ENCODE peak calls at places on chromosomes 6 and 20, in ten cellular contexts. One of them, this sample, is unnamed.

GRCh38 chr6:136334853-136335252 is 45.2 kb upstream of the BCLAF1 start:
- DNase-seq in uterus: no peak
- DNase-seq in nephron progenitor cell: peak
- DNase-seq in neuronal stem cell: no peak
- DNase-seq in NCI-H345: no peak
- DNase-seq in HT1080: no peak
- DNase-seq in GM13977: no peak
- DNase-seq in midbrain: no peak
- DNase-seq in brain pericyte: no peak
- DNase-seq in T-helper 17 cell: no peak
- DNase-seq in this sample: no peak

GRCh38 chr6:21800948-21801438 is 207.4 kb downstream of the SOX4 start:
- DNase-seq in uterus: no peak
- DNase-seq in nephron progenitor cell: peak
- DNase-seq in neuronal stem cell: no peak
- DNase-seq in NCI-H345: peak
- DNase-seq in HT1080: peak
- DNase-seq in GM13977: no peak
- DNase-seq in midbrain: no peak
- DNase-seq in brain pericyte: no peak
- DNase-seq in T-helper 17 cell: no peak
- DNase-seq in this sample: no peak

GRCh38 chr6:130671119-130672104 is 155.8 kb upstream of the SMLR1 start:
- DNase-seq in uterus: peak
- DNase-seq in nephron progenitor cell: no peak
- DNase-seq in neuronal stem cell: no peak
- DNase-seq in NCI-H345: no peak
- DNase-seq in HT1080: no peak
- DNase-seq in GM13977: no peak
- DNase-seq in midbrain: no peak
- DNase-seq in brain pericyte: no peak
- DNase-seq in T-helper 17 cell: no peak
- DNase-seq in this sample: no peak

GRCh38 chr6:36752187-36752885 is 54.7 kb downstream of the RAB44 start:
- DNase-seq in uterus: no peak
- DNase-seq in nephron progenitor cell: no peak
- DNase-seq in neuronal stem cell: no peak
- DNase-seq in NCI-H345: no peak
- DNase-seq in HT1080: peak
- DNase-seq in GM13977: no peak
- DNase-seq in midbrain: no peak
- DNase-seq in brain pericyte: no peak
- DNase-seq in T-helper 17 cell: no peak
- DNase-seq in this sample: no peak

GRCh38 chr20:10074513-10074912 is 39.7 kb downstream of the ANKEF1 start:
- DNase-seq in uterus: no peak
- DNase-seq in nephron progenitor cell: no peak
- DNase-seq in neuronal stem cell: no peak
- DNase-seq in NCI-H345: no peak
- DNase-seq in HT1080: peak
- DNase-seq in GM13977: no peak
- DNase-seq in midbrain: no peak
- DNase-seq in brain pericyte: no peak
- DNase-seq in T-helper 17 cell: no peak
- DNase-seq in this sample: peak

GRCh38 chr20:48153523-48153922 is 368.2 kb upstream of the SULF2 start:
- DNase-seq in uterus: no peak
- DNase-seq in nephron progenitor cell: no peak
- DNase-seq in neuronal stem cell: no peak
- DNase-seq in NCI-H345: peak
- DNase-seq in HT1080: no peak
- DNase-seq in GM13977: no peak
- DNase-seq in midbrain: no peak
- DNase-seq in brain pericyte: no peak
- DNase-seq in T-helper 17 cell: no peak
- DNase-seq in this sample: no peak

GRCh38 chr20:35465976-35466375 is 10.6 kb downstream of the CEP250 start:
- DNase-seq in uterus: peak
- DNase-seq in nephron progenitor cell: no peak
- DNase-seq in neuronal stem cell: no peak
- DNase-seq in NCI-H345: no peak
- DNase-seq in HT1080: no peak
- DNase-seq in GM13977: no peak
- DNase-seq in midbrain: no peak
- DNase-seq in brain pericyte: no peak
- DNase-seq in T-helper 17 cell: no peak
- DNase-seq in this sample: no peak

GRCh38 chr6:156347251-156348049 is 429.7 kb upstream of the ARID1B start:
- DNase-seq in uterus: no peak
- DNase-seq in nephron progenitor cell: no peak
- DNase-seq in neuronal stem cell: no peak
- DNase-seq in NCI-H345: peak
- DNase-seq in HT1080: peak
- DNase-seq in GM13977: no peak
- DNase-seq in midbrain: no peak
- DNase-seq in brain pericyte: no peak
- DNase-seq in T-helper 17 cell: no peak
- DNase-seq in this sample: no peak

GRCh38 chr20:61295249-61295648 is 43.2 kb downstream of the CDH4 start:
- DNase-seq in uterus: no peak
- DNase-seq in nephron progenitor cell: no peak
- DNase-seq in neuronal stem cell: no peak
- DNase-seq in NCI-H345: no peak
- DNase-seq in HT1080: no peak
- DNase-seq in GM13977: no peak
- DNase-seq in midbrain: no peak
- DNase-seq in brain pericyte: no peak
- DNase-seq in T-helper 17 cell: no peak
- DNase-seq in this sample: no peak

GRCh38 chr6:29762781-29763214 is 39.6 kb downstream of the HLA-F start:
- DNase-seq in uterus: no peak
- DNase-seq in nephron progenitor cell: no peak
- DNase-seq in neuronal stem cell: no peak
- DNase-seq in NCI-H345: no peak
- DNase-seq in HT1080: no peak
- DNase-seq in GM13977: no peak
- DNase-seq in midbrain: peak
- DNase-seq in brain pericyte: no peak
- DNase-seq in T-helper 17 cell: no peak
- DNase-seq in this sample: no peak

GRCh38 chr20:35145141-35145564 is 2.0 kb downstream of the EDEM2 start:
- DNase-seq in uterus: no peak
- DNase-seq in nephron progenitor cell: no peak
- DNase-seq in neuronal stem cell: no peak
- DNase-seq in NCI-H345: peak
- DNase-seq in HT1080: peak
- DNase-seq in GM13977: peak
- DNase-seq in midbrain: peak
- DNase-seq in brain pericyte: no peak
- DNase-seq in T-helper 17 cell: no peak
- DNase-seq in this sample: no peak

GRCh38 chr20:59923514-59923913 is 9.9 kb downstream of the SYCP2 start:
- DNase-seq in uterus: no peak
- DNase-seq in nephron progenitor cell: no peak
- DNase-seq in neuronal stem cell: no peak
- DNase-seq in NCI-H345: no peak
- DNase-seq in HT1080: no peak
- DNase-seq in GM13977: no peak
- DNase-seq in midbrain: no peak
- DNase-seq in brain pericyte: no peak
- DNase-seq in T-helper 17 cell: no peak
- DNase-seq in this sample: no peak

GRCh38 chr6:147782302-147782701 is 273.8 kb downstream of the SAMD5 start:
- DNase-seq in uterus: no peak
- DNase-seq in nephron progenitor cell: no peak
- DNase-seq in neuronal stem cell: no peak
- DNase-seq in NCI-H345: no peak
- DNase-seq in HT1080: peak
- DNase-seq in GM13977: no peak
- DNase-seq in midbrain: no peak
- DNase-seq in brain pericyte: peak
- DNase-seq in T-helper 17 cell: no peak
- DNase-seq in this sample: no peak

GRCh38 chr6:46323312-46323965 is 152.7 kb upstream of the ENPP5 start:
- DNase-seq in uterus: peak
- DNase-seq in nephron progenitor cell: no peak
- DNase-seq in neuronal stem cell: no peak
- DNase-seq in NCI-H345: no peak
- DNase-seq in HT1080: peak
- DNase-seq in GM13977: no peak
- DNase-seq in midbrain: no peak
- DNase-seq in brain pericyte: no peak
- DNase-seq in T-helper 17 cell: no peak
- DNase-seq in this sample: peak

GRCh38 chr6:100343678-100344077 is 121.0 kb downstream of the SIM1 start:
- DNase-seq in uterus: no peak
- DNase-seq in nephron progenitor cell: no peak
- DNase-seq in neuronal stem cell: no peak
- DNase-seq in NCI-H345: no peak
- DNase-seq in HT1080: peak
- DNase-seq in GM13977: no peak
- DNase-seq in midbrain: no peak
- DNase-seq in brain pericyte: no peak
- DNase-seq in T-helper 17 cell: no peak
- DNase-seq in this sample: no peak

GRCh38 chr6:33710296-33711121 is 991 bp downstream of the UQCC2 start:
- DNase-seq in uterus: no peak
- DNase-seq in nephron progenitor cell: no peak
- DNase-seq in neuronal stem cell: no peak
- DNase-seq in NCI-H345: peak
- DNase-seq in HT1080: no peak
- DNase-seq in GM13977: no peak
- DNase-seq in midbrain: no peak
- DNase-seq in brain pericyte: no peak
- DNase-seq in T-helper 17 cell: no peak
- DNase-seq in this sample: no peak

GRCh38 chr20:56617489-56617888 is 11.6 kb upstream of the TFAP2C start:
- DNase-seq in uterus: no peak
- DNase-seq in nephron progenitor cell: no peak
- DNase-seq in neuronal stem cell: no peak
- DNase-seq in NCI-H345: no peak
- DNase-seq in HT1080: no peak
- DNase-seq in GM13977: no peak
- DNase-seq in midbrain: no peak
- DNase-seq in brain pericyte: no peak
- DNase-seq in T-helper 17 cell: no peak
- DNase-seq in this sample: no peak

GRCh38 chr6:137951064-137951597 is 84.1 kb downstream of the TNFAIP3 start:
- DNase-seq in uterus: no peak
- DNase-seq in nephron progenitor cell: no peak
- DNase-seq in neuronal stem cell: no peak
- DNase-seq in NCI-H345: no peak
- DNase-seq in HT1080: no peak
- DNase-seq in GM13977: peak
- DNase-seq in midbrain: peak
- DNase-seq in brain pericyte: no peak
- DNase-seq in T-helper 17 cell: no peak
- DNase-seq in this sample: no peak

GRCh38 chr6:130946076-130946475 is 117.0 kb downstream of the EPB41L2 start:
- DNase-seq in uterus: no peak
- DNase-seq in nephron progenitor cell: no peak
- DNase-seq in neuronal stem cell: no peak
- DNase-seq in NCI-H345: no peak
- DNase-seq in HT1080: no peak
- DNase-seq in GM13977: no peak
- DNase-seq in midbrain: no peak
- DNase-seq in brain pericyte: no peak
- DNase-seq in T-helper 17 cell: no peak
- DNase-seq in this sample: no peak

GRCh38 chr6:144931172-144932035 is 646.3 kb downstream of the UTRN start:
- DNase-seq in uterus: no peak
- DNase-seq in nephron progenitor cell: peak
- DNase-seq in neuronal stem cell: no peak
- DNase-seq in NCI-H345: peak
- DNase-seq in HT1080: peak
- DNase-seq in GM13977: no peak
- DNase-seq in midbrain: peak
- DNase-seq in brain pericyte: no peak
- DNase-seq in T-helper 17 cell: no peak
- DNase-seq in this sample: no peak

This sample was measured in GOT3.